ENCODE peak calls at places on chromosomes 7 and 10, in eight cellular contexts. One of them, this sample, is unnamed.

GRCh38 chr10:84613336-84614021 is 285.1 kb downstream of the CCSER2 start:
- DNase-seq in gastrocnemius medialis: no peak
- DNase-seq in PC-9: no peak
- DNase-seq in neuronal stem cell: peak
- DNase-seq in heart left ventricle: peak
- DNase-seq in GM23248: peak
- DNase-seq in Peyer's patch: no peak
- DNase-seq in astrocyte: peak
- DNase-seq in this sample: peak

GRCh38 chr7:26188291-26188999 is 12.1 kb downstream of the HNRNPA2B1 start:
- DNase-seq in GM23248: no peak
- DNase-seq in neuronal stem cell: no peak
- DNase-seq in astrocyte: no peak
- DNase-seq in PC-9: no peak
- DNase-seq in Peyer's patch: no peak
- DNase-seq in heart left ventricle: no peak
- DNase-seq in gastrocnemius medialis: no peak
- DNase-seq in this sample: no peak

GRCh38 chr7:89247207-89247606 is 451.7 kb upstream of the TEX47 start:
- DNase-seq in neuronal stem cell: no peak
- DNase-seq in GM23248: no peak
- DNase-seq in Peyer's patch: no peak
- DNase-seq in astrocyte: no peak
- DNase-seq in PC-9: no peak
- DNase-seq in gastrocnemius medialis: no peak
- DNase-seq in heart left ventricle: no peak
- DNase-seq in this sample: no peak

GRCh38 chr10:102593074-102593803 is 51.0 kb upstream of the TRIM8 start:
- DNase-seq in PC-9: no peak
- DNase-seq in neuronal stem cell: no peak
- DNase-seq in astrocyte: peak
- DNase-seq in GM23248: peak
- DNase-seq in heart left ventricle: no peak
- DNase-seq in Peyer's patch: no peak
- DNase-seq in gastrocnemius medialis: no peak
- DNase-seq in this sample: no peak

GRCh38 chr7:35418716-35419425 is 165.0 kb upstream of the TBX20 start:
- DNase-seq in neuronal stem cell: no peak
- DNase-seq in gastrocnemius medialis: no peak
- DNase-seq in GM23248: no peak
- DNase-seq in astrocyte: no peak
- DNase-seq in Peyer's patch: no peak
- DNase-seq in PC-9: no peak
- DNase-seq in heart left ventricle: peak
- DNase-seq in this sample: no peak

GRCh38 chr7:156497776-156498509 is 142.6 kb upstream of the RNF32 start:
- DNase-seq in Peyer's patch: no peak
- DNase-seq in astrocyte: no peak
- DNase-seq in heart left ventricle: no peak
- DNase-seq in neuronal stem cell: no peak
- DNase-seq in PC-9: no peak
- DNase-seq in GM23248: no peak
- DNase-seq in gastrocnemius medialis: no peak
- DNase-seq in this sample: no peak

GRCh38 chr10:121734517-121735137 is 136.4 kb upstream of the FGFR2 start:
- DNase-seq in heart left ventricle: no peak
- DNase-seq in neuronal stem cell: no peak
- DNase-seq in astrocyte: no peak
- DNase-seq in gastrocnemius medialis: no peak
- DNase-seq in GM23248: peak
- DNase-seq in PC-9: no peak
- DNase-seq in Peyer's patch: no peak
- DNase-seq in this sample: no peak

GRCh38 chr10:436911-437665 is 252.4 kb downstream of the DIP2C start:
- DNase-seq in astrocyte: no peak
- DNase-seq in neuronal stem cell: no peak
- DNase-seq in Peyer's patch: no peak
- DNase-seq in GM23248: no peak
- DNase-seq in PC-9: no peak
- DNase-seq in heart left ventricle: no peak
- DNase-seq in gastrocnemius medialis: no peak
- DNase-seq in this sample: no peak

GRCh38 chr10:110572862-110573261 is 5.4 kb downstream of the SMC3 start:
- DNase-seq in PC-9: no peak
- DNase-seq in heart left ventricle: no peak
- DNase-seq in neuronal stem cell: no peak
- DNase-seq in Peyer's patch: no peak
- DNase-seq in astrocyte: no peak
- DNase-seq in gastrocnemius medialis: no peak
- DNase-seq in GM23248: no peak
- DNase-seq in this sample: no peak

GRCh38 chr7:17546206-17546998 is 247.9 kb downstream of the AHR start:
- DNase-seq in gastrocnemius medialis: no peak
- DNase-seq in Peyer's patch: no peak
- DNase-seq in GM23248: peak
- DNase-seq in neuronal stem cell: no peak
- DNase-seq in PC-9: peak
- DNase-seq in heart left ventricle: no peak
- DNase-seq in astrocyte: peak
- DNase-seq in this sample: no peak

GRCh38 chr7:96397936-96398596 is 76.2 kb upstream of the SLC25A13 start:
- DNase-seq in GM23248: peak
- DNase-seq in heart left ventricle: peak
- DNase-seq in gastrocnemius medialis: no peak
- DNase-seq in astrocyte: peak
- DNase-seq in Peyer's patch: no peak
- DNase-seq in PC-9: no peak
- DNase-seq in neuronal stem cell: no peak
- DNase-seq in this sample: no peak

GRCh38 chr7:130135208-130136205 is 65.2 kb downstream of the KLHDC10 start:
- DNase-seq in astrocyte: peak
- DNase-seq in Peyer's patch: no peak
- DNase-seq in GM23248: peak
- DNase-seq in heart left ventricle: no peak
- DNase-seq in neuronal stem cell: no peak
- DNase-seq in PC-9: no peak
- DNase-seq in gastrocnemius medialis: no peak
- DNase-seq in this sample: no peak

GRCh38 chr7:90626011-90626410 is 29.9 kb downstream of the CDK14 start:
- DNase-seq in gastrocnemius medialis: no peak
- DNase-seq in Peyer's patch: no peak
- DNase-seq in GM23248: peak
- DNase-seq in heart left ventricle: no peak
- DNase-seq in astrocyte: peak
- DNase-seq in neuronal stem cell: no peak
- DNase-seq in PC-9: no peak
- DNase-seq in this sample: no peak

GRCh38 chr10:113053091-113053490 is 103.0 kb downstream of the TCF7L2 start:
- DNase-seq in astrocyte: no peak
- DNase-seq in heart left ventricle: peak
- DNase-seq in PC-9: no peak
- DNase-seq in neuronal stem cell: no peak
- DNase-seq in GM23248: peak
- DNase-seq in gastrocnemius medialis: no peak
- DNase-seq in Peyer's patch: no peak
- DNase-seq in this sample: no peak

GRCh38 chr10:32318476-32318896 is 28.5 kb downstream of the EPC1 start:
- DNase-seq in Peyer's patch: no peak
- DNase-seq in neuronal stem cell: no peak
- DNase-seq in GM23248: peak
- DNase-seq in astrocyte: no peak
- DNase-seq in PC-9: no peak
- DNase-seq in heart left ventricle: no peak
- DNase-seq in gastrocnemius medialis: peak
- DNase-seq in this sample: no peak

DNA sequence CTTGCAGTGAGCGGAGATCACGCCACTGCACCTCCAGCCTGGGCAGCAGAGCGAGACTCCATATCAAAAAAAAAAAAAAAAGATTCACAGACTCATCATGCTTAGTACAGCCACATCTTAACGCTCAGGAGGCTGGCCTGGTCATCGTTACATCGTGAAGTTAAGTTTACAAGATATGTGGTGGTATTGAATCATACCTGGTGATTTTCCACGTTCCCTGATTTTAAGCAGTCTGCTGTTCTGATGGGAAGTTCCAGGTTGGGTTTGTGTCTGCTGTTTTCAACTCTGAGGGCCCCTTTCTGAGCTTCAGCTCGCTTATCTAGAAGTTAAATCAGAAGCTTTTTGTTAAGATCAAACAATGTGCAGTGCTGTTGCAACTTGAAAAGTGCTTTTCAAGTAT is 6.9 kb downstream of the PPP2R2D start:
- DNase-seq in neuronal stem cell: no peak
- DNase-seq in Peyer's patch: no peak
- DNase-seq in PC-9: no peak
- DNase-seq in astrocyte: no peak
- DNase-seq in gastrocnemius medialis: no peak
- DNase-seq in heart left ventricle: no peak
- DNase-seq in GM23248: no peak
- DNase-seq in this sample: no peak
- H3K27ac ChIP-seq in neuronal stem cell: no peak
- H3K27ac ChIP-seq in Peyer's patch: no peak
- H3K27ac ChIP-seq in PC-9: no peak
- H3K27ac ChIP-seq in astrocyte: no peak
- H3K27ac ChIP-seq in gastrocnemius medialis: peak
- H3K27ac ChIP-seq in heart left ventricle: no peak
- H3K27ac ChIP-seq in GM23248: no peak
- H3K27ac ChIP-seq in this sample: peak

GRCh38 chr10:2949221-2949947 is 118.0 kb upstream of the PFKP start:
- DNase-seq in heart left ventricle: no peak
- DNase-seq in PC-9: no peak
- DNase-seq in neuronal stem cell: no peak
- DNase-seq in GM23248: no peak
- DNase-seq in gastrocnemius medialis: no peak
- DNase-seq in astrocyte: no peak
- DNase-seq in Peyer's patch: no peak
- DNase-seq in this sample: no peak
- H3K27ac ChIP-seq in heart left ventricle: no peak
- H3K27ac ChIP-seq in PC-9: no peak
- H3K27ac ChIP-seq in neuronal stem cell: no peak
- H3K27ac ChIP-seq in GM23248: no peak
- H3K27ac ChIP-seq in gastrocnemius medialis: no peak
- H3K27ac ChIP-seq in astrocyte: no peak
- H3K27ac ChIP-seq in Peyer's patch: no peak
- H3K27ac ChIP-seq in this sample: no peak

GRCh38 chr10:22479419-22479818 is 134.1 kb downstream of the SPAG6 start:
- DNase-seq in Peyer's patch: no peak
- DNase-seq in gastrocnemius medialis: no peak
- DNase-seq in heart left ventricle: peak
- DNase-seq in neuronal stem cell: no peak
- DNase-seq in GM23248: peak
- DNase-seq in astrocyte: no peak
- DNase-seq in PC-9: no peak
- DNase-seq in this sample: no peak

GRCh38 chr10:22478555-22479334 is 133.4 kb downstream of the SPAG6 start:
- DNase-seq in heart left ventricle: no peak
- DNase-seq in neuronal stem cell: no peak
- DNase-seq in gastrocnemius medialis: no peak
- DNase-seq in GM23248: no peak
- DNase-seq in PC-9: no peak
- DNase-seq in Peyer's patch: no peak
- DNase-seq in astrocyte: no peak
- DNase-seq in this sample: no peak

GRCh38 chr10:22483132-22483531 is 137.8 kb downstream of the SPAG6 start:
- DNase-seq in gastrocnemius medialis: no peak
- DNase-seq in neuronal stem cell: no peak
- DNase-seq in GM23248: no peak
- DNase-seq in heart left ventricle: no peak
- DNase-seq in astrocyte: no peak
- DNase-seq in Peyer's patch: no peak
- DNase-seq in PC-9: no peak
- DNase-seq in this sample: no peak

GRCh38 chr10:22481106-22481505 is 135.8 kb downstream of the SPAG6 start:
- DNase-seq in GM23248: no peak
- DNase-seq in astrocyte: no peak
- DNase-seq in gastrocnemius medialis: no peak
- DNase-seq in heart left ventricle: no peak
- DNase-seq in Peyer's patch: no peak
- DNase-seq in PC-9: no peak
- DNase-seq in neuronal stem cell: no peak
- DNase-seq in this sample: no peak

DNA sequence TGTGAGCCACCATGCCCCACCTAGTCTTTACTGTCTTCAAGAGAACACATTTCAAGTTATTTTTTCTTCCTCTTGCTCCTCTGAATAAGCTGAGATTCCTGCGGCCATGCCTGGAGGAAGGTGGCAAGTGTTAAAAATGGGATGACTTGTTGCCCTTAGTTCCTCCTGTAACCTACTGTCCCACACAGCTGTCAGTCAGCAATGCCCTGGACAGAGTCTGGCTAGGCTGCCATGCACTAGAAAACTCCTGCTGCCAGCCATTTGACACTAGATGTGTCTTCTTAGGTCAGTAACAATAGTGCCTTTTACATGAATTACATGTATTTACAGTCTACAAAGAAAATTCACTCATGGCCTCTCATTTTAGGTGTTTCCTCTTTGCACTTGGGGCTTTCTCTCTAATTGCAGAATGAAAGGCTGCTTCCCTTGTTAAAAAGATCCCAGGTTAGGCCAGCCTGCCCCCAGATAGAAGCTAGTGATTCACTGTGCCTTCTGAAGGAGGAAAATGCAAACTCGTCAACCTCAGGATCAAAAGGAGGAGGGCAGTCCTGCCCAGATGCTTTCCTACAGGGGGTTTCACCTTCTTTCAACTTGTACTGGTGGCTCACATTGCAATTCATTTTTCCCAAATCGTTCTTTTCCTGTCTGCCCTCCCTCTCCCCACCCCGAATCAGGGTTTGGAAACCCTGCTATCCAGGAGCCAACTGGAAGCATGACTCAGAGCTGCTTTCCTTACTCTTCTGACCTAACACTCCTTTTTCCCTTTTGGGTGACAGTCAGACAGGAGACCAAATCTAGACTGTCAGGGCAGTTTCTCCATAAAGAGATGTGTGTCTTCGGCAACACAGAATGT is 136.6 kb downstream of the SPAG6 start:
- DNase-seq in PC-9: no peak
- DNase-seq in gastrocnemius medialis: no peak
- DNase-seq in GM23248: peak
- DNase-seq in neuronal stem cell: no peak
- DNase-seq in heart left ventricle: no peak
- DNase-seq in Peyer's patch: no peak
- DNase-seq in astrocyte: peak
- DNase-seq in this sample: no peak
- H3K27ac ChIP-seq in PC-9: no peak
- H3K27ac ChIP-seq in gastrocnemius medialis: no peak
- H3K27ac ChIP-seq in GM23248: no peak
- H3K27ac ChIP-seq in neuronal stem cell: no peak
- H3K27ac ChIP-seq in heart left ventricle: no peak
- H3K27ac ChIP-seq in Peyer's patch: no peak
- H3K27ac ChIP-seq in astrocyte: no peak
- H3K27ac ChIP-seq in this sample: no peak

DNA sequence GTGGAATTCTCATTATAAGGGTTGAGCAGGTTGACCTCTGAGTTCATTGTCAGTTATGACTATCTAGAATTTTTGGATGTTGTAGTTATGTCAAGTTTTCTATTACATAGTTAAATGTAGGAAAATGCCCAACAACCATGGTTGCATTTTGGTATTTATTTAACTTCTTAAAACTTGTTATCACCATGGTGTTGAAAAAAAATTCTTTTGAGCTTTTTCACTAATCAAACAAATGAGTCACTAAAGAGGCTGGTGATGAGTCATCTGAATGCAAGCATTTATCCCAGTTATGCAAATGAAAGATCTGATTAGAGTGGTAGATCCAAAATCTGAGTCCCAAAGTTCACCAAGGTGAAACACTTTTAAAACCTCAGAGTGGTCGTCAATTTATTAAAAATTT is 624.7 kb upstream of the IGFBP3 start:
- DNase-seq in astrocyte: peak
- DNase-seq in GM23248: peak
- DNase-seq in gastrocnemius medialis: no peak
- DNase-seq in neuronal stem cell: no peak
- DNase-seq in Peyer's patch: no peak
- DNase-seq in heart left ventricle: no peak
- DNase-seq in PC-9: peak
- DNase-seq in this sample: no peak
- H3K27ac ChIP-seq in astrocyte: peak
- H3K27ac ChIP-seq in GM23248: peak
- H3K27ac ChIP-seq in gastrocnemius medialis: no peak
- H3K27ac ChIP-seq in neuronal stem cell: no peak
- H3K27ac ChIP-seq in Peyer's patch: no peak
- H3K27ac ChIP-seq in heart left ventricle: no peak
- H3K27ac ChIP-seq in PC-9: peak
- H3K27ac ChIP-seq in this sample: peak

This sample was measured in epithelial cell of prostate.